ENCODE peak calls at places on chromosomes 4 and X, in seven cellular contexts. One of them, this sample, is unnamed.

GRCh38 chrX:130118396-130118795 is 8.1 kb upstream of the ELF4 start:
- DNase-seq in GM12891: no peak
- DNase-seq in GM12878: no peak
- DNase-seq in HepG2: no peak
- DNase-seq in K562: no peak
- DNase-seq in H1: no peak
- DNase-seq in SK-N-SH: no peak
- DNase-seq in this sample: no peak

GRCh38 chr4:16544251-16544721 is 318.0 kb upstream of the TAPT1 start:
- DNase-seq in GM12891: no peak
- DNase-seq in GM12878: no peak
- DNase-seq in HepG2: no peak
- DNase-seq in K562: no peak
- DNase-seq in H1: no peak
- DNase-seq in SK-N-SH: no peak
- DNase-seq in this sample: no peak

GRCh38 chr4:17168571-17168970 is 270.1 kb upstream of the LDB2 start:
- DNase-seq in GM12891: no peak
- DNase-seq in GM12878: no peak
- DNase-seq in HepG2: no peak
- DNase-seq in K562: no peak
- DNase-seq in H1: no peak
- DNase-seq in SK-N-SH: no peak
- DNase-seq in this sample: no peak

GRCh38 chr4:74840931-74841330 is 46.6 kb upstream of the BTC start:
- DNase-seq in GM12891: no peak
- DNase-seq in GM12878: no peak
- DNase-seq in HepG2: no peak
- DNase-seq in K562: no peak
- DNase-seq in H1: no peak
- DNase-seq in SK-N-SH: no peak
- DNase-seq in this sample: no peak

GRCh38 chr4:113673450-113673849 is 88.1 kb downstream of the CAMK2D start:
- DNase-seq in GM12891: no peak
- DNase-seq in GM12878: no peak
- DNase-seq in HepG2: no peak
- DNase-seq in K562: no peak
- DNase-seq in H1: peak; percentile 3
- DNase-seq in SK-N-SH: no peak
- DNase-seq in this sample: no peak

GRCh38 chr4:58749206-58749605 is 1639.0 kb upstream of the IGFBP7 start:
- DNase-seq in GM12891: no peak
- DNase-seq in GM12878: no peak
- DNase-seq in HepG2: peak; percentile 2
- DNase-seq in K562: no peak
- DNase-seq in H1: no peak
- DNase-seq in SK-N-SH: no peak
- DNase-seq in this sample: no peak

GRCh38 chr4:79353075-79353474 is 27.2 kb upstream of the NAA11 start:
- DNase-seq in GM12891: no peak
- DNase-seq in GM12878: no peak
- DNase-seq in HepG2: no peak
- DNase-seq in K562: no peak
- DNase-seq in H1: no peak
- DNase-seq in SK-N-SH: no peak
- DNase-seq in this sample: no peak

GRCh38 chrX:65697915-65698796 is 30.7 kb downstream of the MSN start:
- DNase-seq in GM12891: no peak
- DNase-seq in GM12878: peak; percentile 83
- DNase-seq in HepG2: no peak
- DNase-seq in K562: peak; percentile 78
- DNase-seq in H1: no peak
- DNase-seq in SK-N-SH: no peak
- DNase-seq in this sample: peak; percentile 37

GRCh38 chr4:139940600-139940999 is 213.4 kb downstream of the MAML3 start:
- DNase-seq in GM12891: no peak
- DNase-seq in GM12878: no peak
- DNase-seq in HepG2: no peak
- DNase-seq in K562: no peak
- DNase-seq in H1: no peak
- DNase-seq in SK-N-SH: no peak
- DNase-seq in this sample: no peak

GRCh38 chr4:51942108-51942832 is 77.9 kb downstream of the LRRC66 start:
- DNase-seq in GM12891: no peak
- DNase-seq in GM12878: no peak
- DNase-seq in HepG2: no peak
- DNase-seq in K562: no peak
- DNase-seq in H1: no peak
- DNase-seq in SK-N-SH: no peak
- DNase-seq in this sample: no peak

GRCh38 chr4:113760094-113760851 is 1.3 kb downstream of the CAMK2D start:
- DNase-seq in GM12891: no peak
- DNase-seq in GM12878: no peak
- DNase-seq in HepG2: no peak
- DNase-seq in K562: no peak
- DNase-seq in H1: no peak
- DNase-seq in SK-N-SH: no peak
- DNase-seq in this sample: no peak

GRCh38 chr4:72302981-72303704 is 265.9 kb downstream of the ADAMTS3 start:
- DNase-seq in GM12891: no peak
- DNase-seq in GM12878: no peak
- DNase-seq in HepG2: peak; percentile 34
- DNase-seq in K562: peak; percentile 45
- DNase-seq in H1: no peak
- DNase-seq in SK-N-SH: peak; percentile 16
- DNase-seq in this sample: no peak

GRCh38 chr4:79552311-79552710 is 144.3 kb upstream of the GK2 start:
- DNase-seq in GM12891: no peak
- DNase-seq in GM12878: no peak
- DNase-seq in HepG2: no peak
- DNase-seq in K562: no peak
- DNase-seq in H1: no peak
- DNase-seq in SK-N-SH: no peak
- DNase-seq in this sample: no peak

GRCh38 chr4:71266090-71266794 is 72.6 kb upstream of the SLC4A4 start:
- DNase-seq in GM12891: no peak
- DNase-seq in GM12878: peak; percentile 21
- DNase-seq in HepG2: no peak
- DNase-seq in K562: no peak
- DNase-seq in H1: no peak
- DNase-seq in SK-N-SH: no peak
- DNase-seq in this sample: no peak

GRCh38 chr4:25253072-25253447 is 19.2 kb downstream of the PI4K2B start:
- DNase-seq in GM12891: no peak
- DNase-seq in GM12878: no peak
- DNase-seq in HepG2: no peak
- DNase-seq in K562: no peak
- DNase-seq in H1: no peak
- DNase-seq in SK-N-SH: no peak
- DNase-seq in this sample: no peak

GRCh38 chr4:151260526-151260925 is 16.4 kb upstream of the PRSS48 start:
- DNase-seq in GM12891: no peak
- DNase-seq in GM12878: no peak
- DNase-seq in HepG2: no peak
- DNase-seq in K562: no peak
- DNase-seq in H1: no peak
- DNase-seq in SK-N-SH: no peak
- DNase-seq in this sample: no peak

GRCh38 chr4:75924309-75924708 is 16.5 kb downstream of the NAAA start:
- DNase-seq in GM12891: no peak
- DNase-seq in GM12878: no peak
- DNase-seq in HepG2: no peak
- DNase-seq in K562: no peak
- DNase-seq in H1: no peak
- DNase-seq in SK-N-SH: no peak
- DNase-seq in this sample: no peak

GRCh38 chr4:166657261-166657660 is 577.0 kb downstream of the SPOCK3 start:
- DNase-seq in GM12891: no peak
- DNase-seq in GM12878: no peak
- DNase-seq in HepG2: no peak
- DNase-seq in K562: no peak
- DNase-seq in H1: no peak
- DNase-seq in SK-N-SH: no peak
- DNase-seq in this sample: no peak

GRCh38 chrX:153004780-153005179 is 10.9 kb upstream of the PNMA5 start:
- DNase-seq in GM12891: no peak
- DNase-seq in GM12878: no peak
- DNase-seq in HepG2: no peak
- DNase-seq in K562: no peak
- DNase-seq in H1: no peak
- DNase-seq in SK-N-SH: no peak
- DNase-seq in this sample: no peak

GRCh38 chr4:22764183-22764582 is 71.4 kb downstream of the GBA3 start:
- DNase-seq in GM12891: no peak
- DNase-seq in GM12878: no peak
- DNase-seq in HepG2: no peak
- DNase-seq in K562: no peak
- DNase-seq in H1: no peak
- DNase-seq in SK-N-SH: no peak
- DNase-seq in this sample: no peak

GRCh38 chrX:37912797-37913196 is 65.4 kb upstream of the DYNLT3 start:
- DNase-seq in GM12891: no peak
- DNase-seq in GM12878: no peak
- DNase-seq in HepG2: no peak
- DNase-seq in K562: no peak
- DNase-seq in H1: no peak
- DNase-seq in SK-N-SH: no peak
- DNase-seq in this sample: no peak

GRCh38 chrX:37906357-37906756 is 59.0 kb upstream of the DYNLT3 start:
- DNase-seq in GM12891: no peak
- DNase-seq in GM12878: no peak
- DNase-seq in HepG2: no peak
- DNase-seq in K562: no peak
- DNase-seq in H1: no peak
- DNase-seq in SK-N-SH: no peak
- DNase-seq in this sample: no peak

GRCh38 chrX:37910186-37910585 is 62.8 kb upstream of the DYNLT3 start:
- DNase-seq in GM12891: no peak
- DNase-seq in GM12878: no peak
- DNase-seq in HepG2: no peak
- DNase-seq in K562: no peak
- DNase-seq in H1: no peak
- DNase-seq in SK-N-SH: no peak
- DNase-seq in this sample: no peak

GRCh38 chrX:37918168-37918567 is 70.8 kb upstream of the DYNLT3 start:
- DNase-seq in GM12891: no peak
- DNase-seq in GM12878: no peak
- DNase-seq in HepG2: no peak
- DNase-seq in K562: no peak
- DNase-seq in H1: no peak
- DNase-seq in SK-N-SH: no peak
- DNase-seq in this sample: no peak

DNA sequence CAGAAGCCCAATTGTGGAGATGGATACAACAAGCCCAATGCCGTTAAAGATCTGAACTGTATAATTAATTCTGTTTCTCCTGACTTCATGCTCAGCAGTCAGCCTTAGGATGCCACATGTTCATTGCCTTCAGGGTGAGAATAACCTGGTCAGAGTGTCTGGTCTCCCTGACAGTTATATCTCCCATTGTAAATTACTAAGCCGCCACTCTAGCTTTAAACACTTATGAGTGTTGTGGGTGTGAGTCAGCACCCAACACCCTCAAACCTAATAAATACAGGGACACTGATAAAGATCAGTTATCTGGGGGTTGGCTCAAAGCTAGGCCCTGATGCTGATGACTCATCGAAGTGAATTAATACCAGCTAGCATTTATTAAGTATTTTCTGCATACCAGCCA is 64.9 kb upstream of the DYNLT3 start:
- DNase-seq in GM12891: no peak
- DNase-seq in GM12878: no peak
- DNase-seq in HepG2: no peak
- DNase-seq in K562: no peak
- DNase-seq in H1: no peak
- DNase-seq in SK-N-SH: no peak
- DNase-seq in this sample: no peak
- TF ChIP-seq TAF1 in GM12891: no peak
- TF ChIP-seq TAF1 in GM12878: no peak
- TF ChIP-seq TAF1 in HepG2: no peak
- TF ChIP-seq TAF1 in K562: no peak
- TF ChIP-seq TAF1 in H1: no peak
- TF ChIP-seq TAF1 in SK-N-SH: no peak
- TF ChIP-seq TAF1 in this sample: no peak

GRCh38 chr4:176575141-176575731 is 217.5 kb downstream of the VEGFC start:
- DNase-seq in GM12891: no peak
- DNase-seq in GM12878: no peak
- DNase-seq in HepG2: no peak
- DNase-seq in K562: no peak
- DNase-seq in H1: no peak
- DNase-seq in SK-N-SH: no peak
- DNase-seq in this sample: no peak

GRCh38 chr4:176583278-176583677 is 209.4 kb downstream of the VEGFC start:
- DNase-seq in GM12891: no peak
- DNase-seq in GM12878: no peak
- DNase-seq in HepG2: no peak
- DNase-seq in K562: no peak
- DNase-seq in H1: no peak
- DNase-seq in SK-N-SH: no peak
- DNase-seq in this sample: no peak

GRCh38 chr4:176584031-176584430 is 208.7 kb downstream of the VEGFC start:
- DNase-seq in GM12891: no peak
- DNase-seq in GM12878: no peak
- DNase-seq in HepG2: no peak
- DNase-seq in K562: no peak
- DNase-seq in H1: no peak
- DNase-seq in SK-N-SH: no peak
- DNase-seq in this sample: no peak

DNA sequence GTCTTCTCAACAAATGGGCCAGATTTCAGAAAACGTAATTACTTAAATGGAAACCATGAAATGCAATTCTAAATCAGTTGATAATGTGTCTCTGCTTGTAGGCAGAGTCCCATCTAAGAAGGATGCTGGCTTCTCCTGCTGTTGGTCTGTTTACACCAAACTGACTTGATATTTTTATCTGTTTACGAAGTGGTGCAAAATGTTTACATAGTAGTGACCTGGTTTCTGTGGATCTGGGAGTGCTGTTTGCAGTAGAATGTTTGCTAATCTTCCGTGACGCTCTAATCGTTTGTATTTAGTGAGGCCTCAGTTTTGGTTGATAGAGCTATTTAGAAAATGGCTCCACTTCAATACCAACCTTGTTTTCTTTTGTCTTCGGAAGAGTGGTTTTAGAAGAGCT is 213.5 kb downstream of the VEGFC start:
- DNase-seq in GM12891: no peak
- DNase-seq in GM12878: no peak
- DNase-seq in HepG2: no peak
- DNase-seq in K562: no peak
- DNase-seq in H1: no peak
- DNase-seq in SK-N-SH: no peak
- DNase-seq in this sample: no peak
- TF ChIP-seq TAF1 in GM12891: no peak
- TF ChIP-seq TAF1 in GM12878: no peak
- TF ChIP-seq TAF1 in HepG2: no peak
- TF ChIP-seq TAF1 in K562: no peak
- TF ChIP-seq TAF1 in H1: no peak
- TF ChIP-seq TAF1 in SK-N-SH: no peak
- TF ChIP-seq TAF1 in this sample: no peak

GRCh38 chr4:808860-809570 is 16.9 kb downstream of the CPLX1 start:
- DNase-seq in GM12891: no peak
- DNase-seq in GM12878: no peak
- DNase-seq in HepG2: no peak
- DNase-seq in K562: no peak
- DNase-seq in H1: no peak
- DNase-seq in SK-N-SH: no peak
- DNase-seq in this sample: no peak
- TF ChIP-seq TAF1 in GM12891: no peak
- TF ChIP-seq TAF1 in GM12878: no peak
- TF ChIP-seq TAF1 in HepG2: no peak
- TF ChIP-seq TAF1 in K562: no peak
- TF ChIP-seq TAF1 in H1: no peak
- TF ChIP-seq TAF1 in SK-N-SH: no peak
- TF ChIP-seq TAF1 in this sample: no peak

GRCh38 chrX:313546-313945 is 5.0 kb downstream of the GTPBP6 start:
- DNase-seq in GM12891: no peak
- DNase-seq in GM12878: no peak
- DNase-seq in HepG2: no peak
- DNase-seq in K562: no peak
- DNase-seq in H1: no peak
- DNase-seq in SK-N-SH: no peak
- DNase-seq in this sample: no peak
- TF ChIP-seq TAF1 in GM12891: no peak
- TF ChIP-seq TAF1 in GM12878: no peak
- TF ChIP-seq TAF1 in HepG2: no peak
- TF ChIP-seq TAF1 in K562: no peak
- TF ChIP-seq TAF1 in H1: no peak
- TF ChIP-seq TAF1 in SK-N-SH: no peak
- TF ChIP-seq TAF1 in this sample: no peak

This sample was measured in GM12892.